ENCODE peak calls at places on chromosomes 16 and 17, in ten cellular contexts. L is dorsolateral prefrontal cortex; A is smooth muscle cell of the brain vasculature; M is HEK293T; D is activated effector memory CD4-positive, alpha-beta T cell treated with Interleukin-2 at 50 U/mL for 16 hours; O is hypothalamus; E is LoVo; C is ascending aorta; S is brain microvascular endothelial cell; I is activated T-helper 1 cell treated with anti-CD3 and anti-CD28 coated beads, Interleukin-2, amount 50 U/mL, for 16 hours. Q is an unnamed sample.
A peak's percentile ranks its signal among the peaks of the same experiment; 100 is the strongest.

GRCh38 chr17:81537856-81538555 is 9.8 kb downstream of the FSCN2 start:
- DNase-seq in L (no peak), A (no peak), M (no peak), D (no peak), O (no peak), E (no peak), C (no peak), S (no peak), I (no peak), Q (no peak)

GRCh38 chr16:12395266-12395665 is 408.4 kb downstream of the CPPED1 start:
- DNase-seq in L (no peak), A (no peak), M (no peak), D (no peak), O (no peak), E (no peak), C (no peak), S (peak; percentile 5), I (no peak), Q (no peak)

GRCh38 chr16:69340095-69340644 is 598 bp downstream of the NIP7 start:
- DNase-seq in L (no peak), A (no peak), M (no peak), D (no peak), O (no peak), E (no peak), C (no peak), S (no peak), I (no peak), Q (no peak)

GRCh38 chr16:57503366-57503765 is 17.1 kb upstream of the DOK4 start:
- DNase-seq in L (no peak), A (no peak), M (no peak), D (no peak), O (no peak), E (no peak), C (no peak), S (no peak), I (no peak), Q (no peak)

GRCh38 chr16:66001432-66001831 is 365.1 kb upstream of the CDH5 start:
- DNase-seq in L (no peak), A (no peak), M (no peak), D (no peak), O (no peak), E (no peak), C (no peak), S (no peak), I (no peak), Q (no peak)

GRCh38 chr16:84911490-84912216 is 91.9 kb downstream of the CRISPLD2 start:
- DNase-seq in L (no peak), A (no peak), M (no peak), D (no peak), O (no peak), E (no peak), C (no peak), S (no peak), I (no peak), Q (no peak)

GRCh38 chr17:70172921-70173320 is 3.6 kb downstream of the KCNJ2 start:
- DNase-seq in L (no peak), A (no peak), M (no peak), D (no peak), O (no peak), E (no peak), C (no peak), S (no peak), I (no peak), Q (no peak)

GRCh38 chr17:82876602-82877391 is 37.0 kb upstream of the ZNF750 start:
- DNase-seq in L (peak; percentile 78), A (peak; percentile 56), M (peak; percentile 85), D (no peak), O (peak; percentile 60), E (no peak), C (peak; percentile 87), S (peak; percentile 77), I (no peak), Q (peak; percentile 78)

GRCh38 chr17:32784113-32784512 is 92.8 kb downstream of the MYO1D start:
- DNase-seq in L (no peak), A (no peak), M (no peak), D (no peak), O (no peak), E (no peak), C (no peak), S (no peak), I (no peak), Q (no peak)

GRCh38 chr17:82350182-82351030 is 8.6 kb upstream of the TEX19 start:
- DNase-seq in L (no peak), A (no peak), M (no peak), D (no peak), O (no peak), E (no peak), C (no peak), S (no peak), I (no peak), Q (no peak)

GRCh38 chr16:85327731-85328664 is 215.7 kb upstream of the CIBAR2 start:
- DNase-seq in L (peak; percentile 40), A (no peak), M (peak; percentile 70), D (no peak), O (peak; percentile 34), E (no peak), C (no peak), S (peak; percentile 74), I (no peak), Q (no peak)

GRCh38 chr16:80804061-80804450 is 342 bp downstream of the CDYL2 start:
- DNase-seq in L (no peak), A (no peak), M (no peak), D (peak; percentile 50), O (peak; percentile 20), E (no peak), C (peak; percentile 66), S (peak; percentile 54), I (peak; percentile 33), Q (peak; percentile 52)

GRCh38 chr17:28992202-28992601 is 13.6 kb downstream of the SEZ6 start:
- DNase-seq in L (no peak), A (no peak), M (no peak), D (no peak), O (no peak), E (no peak), C (no peak), S (no peak), I (no peak), Q (no peak)

GRCh38 chr16:85393674-85394510 is 219.2 kb upstream of the GSE1 start:
- DNase-seq in L (peak; percentile 27), A (no peak), M (peak; percentile 89), D (peak; percentile 33), O (no peak), E (no peak), C (peak; percentile 67), S (peak; percentile 47), I (peak; percentile 52), Q (peak; percentile 66)

GRCh38 chr16:84446596-84447392 is 57.7 kb downstream of the MEAK7 start:
- DNase-seq in L (no peak), A (no peak), M (no peak), D (no peak), O (no peak), E (no peak), C (no peak), S (no peak), I (no peak), Q (no peak)

GRCh38 chr17:63919311-63919723 is 678 bp upstream of the GH1 start:
- DNase-seq in L (peak; percentile 57), A (peak; percentile 7), M (peak; percentile 80), D (peak; percentile 57), O (no peak), E (peak; percentile 50), C (peak; percentile 73), S (peak; percentile 45), I (peak; percentile 44), Q (no peak)

GRCh38 chr16:89633064-89633631 is 19.7 kb downstream of the DPEP1 start:
- DNase-seq in L (no peak), A (no peak), M (no peak), D (no peak), O (no peak), E (peak; percentile 36), C (no peak), S (peak; percentile 45), I (no peak), Q (no peak)

GRCh38 chr16:80466024-80466986 is 74.5 kb upstream of the DYNLRB2 start:
- DNase-seq in L (peak; percentile 69), A (peak; percentile 23), M (peak; percentile 65), D (peak; percentile 25), O (peak; percentile 45), E (peak; percentile 36), C (peak; percentile 73), S (peak; percentile 40), I (peak; percentile 21), Q (peak; percentile 70)

Q was measured in frontal cortex.